ENCODE peak calls at places on chromosomes 4 and X, in four cellular contexts. D is NB4, F is heart left ventricle, I is right lobe of liver. C is an unnamed sample.

GRCh38 chr4:4673070-4673469 is 131.2 kb upstream of the STX18 start:
- DNase-seq in D (peak), F (no peak), I (no peak), C (peak)

GRCh38 chr4:122539861-122540465 is 80.9 kb downstream of the IL21 start:
- DNase-seq in D (peak), F (no peak), I (no peak), C (no peak)

GRCh38 chr4:86775061-86775460 is 74.1 kb downstream of the SLC10A6 start:
- DNase-seq in D (no peak), F (no peak), I (no peak), C (no peak)

GRCh38 chr4:53520114-53520513 is 71.2 kb downstream of the LNX1 start:
- DNase-seq in D (no peak), F (no peak), I (no peak), C (no peak)

GRCh38 chr4:56979674-56980073 is 978 bp downstream of the POLR2B start:
- DNase-seq in D (peak), F (no peak), I (no peak), C (no peak)

GRCh38 chr4:167035390-167035789 is 198.9 kb downstream of the SPOCK3 start:
- DNase-seq in D (no peak), F (no peak), I (no peak), C (no peak)

GRCh38 chrX:123764967-123765871 is 32.4 kb upstream of the THOC2 start:
- DNase-seq in D (peak), F (peak), I (peak), C (peak)

GRCh38 chr4:80005863-80006262 is 67.2 kb downstream of the ANTXR2 start:
- DNase-seq in D (no peak), F (no peak), I (no peak), C (no peak)

GRCh38 chr4:37422102-37422501 is 177.6 kb downstream of the NWD2 start:
- DNase-seq in D (no peak), F (no peak), I (no peak), C (no peak)

GRCh38 chr4:146073517-146073916 is 102.0 kb upstream of the LSM6 start:
- DNase-seq in D (no peak), F (no peak), I (no peak), C (no peak)

GRCh38 chr4:2343476-2343875 is 75.0 kb downstream of the ZFYVE28 start:
- DNase-seq in D (no peak), F (no peak), I (no peak), C (peak)

GRCh38 chr4:26141101-26141830 is 179.5 kb upstream of the RBPJ start:
- DNase-seq in D (no peak), F (no peak), I (no peak), C (no peak)

GRCh38 chr4:26145212-26145611 is 175.6 kb upstream of the RBPJ start:
- DNase-seq in D (no peak), F (no peak), I (no peak), C (no peak)

GRCh38 chr4:26141916-26142638 is 178.7 kb upstream of the RBPJ start:
- DNase-seq in D (peak), F (peak), I (no peak), C (peak)

GRCh38 chr4:26148925-26149324 is 171.9 kb upstream of the RBPJ start:
- DNase-seq in D (no peak), F (no peak), I (no peak), C (no peak)

DNA sequence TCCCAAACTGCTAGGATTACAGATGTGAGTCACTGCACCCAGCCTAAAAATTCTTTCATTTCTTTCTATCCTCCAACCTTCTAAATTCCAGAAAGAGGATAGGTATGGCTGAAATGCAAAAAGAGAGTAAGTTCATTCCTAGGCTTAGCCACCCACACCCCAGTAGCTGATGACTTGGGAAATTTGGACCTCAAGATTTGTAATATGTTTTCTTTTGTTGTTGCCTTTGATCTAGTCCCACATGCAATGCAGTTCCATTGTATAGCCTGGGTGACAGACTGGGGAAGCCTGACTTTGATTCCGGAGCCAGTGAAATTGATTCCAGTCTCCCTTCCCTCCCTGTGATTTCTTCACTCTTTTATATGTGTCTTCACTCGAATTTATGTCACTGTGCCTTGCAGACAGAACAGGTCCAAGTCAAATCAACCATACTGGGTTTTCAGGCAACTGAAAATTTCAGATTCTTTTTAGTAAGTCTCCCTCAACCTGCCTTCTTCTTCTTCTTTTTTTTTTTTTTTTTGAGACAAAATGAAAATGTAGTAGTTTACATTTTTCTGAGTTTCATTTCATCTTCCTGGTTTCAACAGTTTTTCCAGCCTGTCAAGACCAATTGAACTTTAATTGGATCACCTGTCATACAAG is 176.2 kb upstream of the RBPJ start:
- DNase-seq in D (no peak), F (no peak), I (no peak), C (no peak)
- TF ChIP-seq CTCF in D (no peak), F (no peak), I (no peak), C (no peak)

DNA sequence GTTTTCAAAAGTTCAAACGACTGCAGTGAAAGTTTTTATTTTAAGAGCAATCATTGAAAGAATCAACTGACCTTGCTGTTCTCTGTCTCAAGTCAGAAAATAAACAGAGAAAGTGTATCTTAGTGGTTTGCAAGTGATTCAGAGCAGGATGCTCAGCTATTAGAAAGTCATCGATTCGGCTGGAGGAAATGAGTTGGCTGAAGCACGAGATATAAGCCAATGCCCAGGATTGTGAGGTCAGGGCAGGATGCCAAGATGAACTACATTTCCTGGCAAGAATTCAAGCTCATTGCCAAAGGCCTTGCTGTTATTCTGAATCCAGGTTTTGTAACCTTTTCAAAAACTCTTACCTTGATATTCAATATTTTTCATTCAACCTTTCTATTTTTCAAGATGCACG is 541.4 kb upstream of the BOD1L1 start:
- DNase-seq in D (no peak), F (peak), I (peak), C (peak)
- H3K4me3 ChIP-seq in D (no peak), F (no peak), I (no peak), C (no peak)

GRCh38 chr4:109559625-109559982 is 442 bp upstream of the MCUB start:
- DNase-seq in D (no peak), F (peak), I (no peak), C (peak)

GRCh38 chr4:109562457-109563237 is 2.6 kb downstream of the MCUB start:
- DNase-seq in D (no peak), F (no peak), I (no peak), C (no peak)

GRCh38 chr4:109557433-109557832 is 2.6 kb upstream of the MCUB start:
- DNase-seq in D (no peak), F (no peak), I (no peak), C (no peak)

GRCh38 chr4:109560687-109561452 is 824 bp downstream of the MCUB start:
- DNase-seq in D (peak), F (peak), I (no peak), C (peak)

GRCh38 chr4:109559983-109560686 is at the start of gene MCUB:
- DNase-seq in D (peak), F (peak), I (peak), C (peak)
- TF ChIP-seq POLR2A in D (no peak), F (no peak), I (peak), C (no peak)

DNA sequence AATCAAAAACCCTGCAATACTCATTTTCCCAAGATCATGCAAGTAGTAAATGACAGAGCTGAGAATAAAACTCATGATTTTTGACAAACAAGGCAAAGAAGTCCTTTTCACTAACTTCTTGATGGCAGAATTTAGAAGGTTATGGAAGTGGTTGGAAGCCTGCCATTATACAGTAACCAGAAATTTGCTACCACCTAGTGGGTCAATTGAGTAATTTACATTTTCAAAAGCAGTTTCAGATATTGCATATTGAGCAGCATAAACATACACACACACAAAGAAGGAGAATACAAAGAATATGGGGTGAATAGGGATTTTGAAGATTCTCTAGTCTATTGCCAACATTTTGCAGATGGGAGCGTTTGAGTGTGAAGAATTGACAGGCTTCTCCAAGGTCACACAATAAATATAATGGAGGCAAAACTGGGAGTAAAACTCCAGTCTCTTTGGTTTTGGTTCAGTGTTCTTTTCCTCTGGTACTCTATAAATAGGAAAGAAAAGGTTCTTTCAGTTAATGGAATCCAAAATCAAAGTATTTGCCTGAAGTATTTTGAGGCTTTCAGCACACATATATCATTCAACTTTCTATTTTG is 70.2 kb downstream of the GC start:
- DNase-seq in D (peak), F (no peak), I (no peak), C (no peak)
- TF ChIP-seq CTCF in D (no peak), F (peak), I (peak), C (no peak)

GRCh38 chr4:7222521-7222920 is 30.2 kb downstream of the SORCS2 start:
- DNase-seq in D (no peak), F (no peak), I (no peak), C (no peak)

GRCh38 chr4:7217453-7218310 is 25.3 kb downstream of the SORCS2 start:
- DNase-seq in D (no peak), F (no peak), I (peak), C (no peak)

GRCh38 chr4:7214359-7214758 is 22.0 kb downstream of the SORCS2 start:
- DNase-seq in D (no peak), F (no peak), I (no peak), C (no peak)

GRCh38 chr4:7217039-7217438 is 24.7 kb downstream of the SORCS2 start:
- DNase-seq in D (no peak), F (no peak), I (no peak), C (no peak)

DNA sequence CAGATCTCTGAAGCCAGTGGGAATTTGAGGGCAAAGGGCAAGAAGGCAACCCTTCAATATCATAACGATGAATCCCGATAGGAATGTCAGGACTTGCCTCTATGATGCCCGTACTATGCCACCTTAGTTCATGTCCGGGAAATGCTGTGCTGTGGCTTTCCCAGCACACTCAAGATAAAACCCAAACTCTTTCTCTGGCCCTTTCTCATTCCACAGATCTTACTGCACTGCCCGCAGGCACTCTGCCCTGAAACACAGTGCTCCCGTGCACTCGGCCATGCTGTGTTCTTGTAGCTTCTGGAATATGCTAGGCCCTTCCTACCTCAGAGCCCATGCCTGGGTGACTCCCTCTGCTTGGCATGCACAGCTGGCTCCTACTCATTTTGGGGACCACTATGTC is 26.3 kb downstream of the SORCS2 start:
- DNase-seq in D (no peak), F (peak), I (no peak), C (no peak)
- H3K4me3 ChIP-seq in D (no peak), F (no peak), I (no peak), C (no peak)

DNA sequence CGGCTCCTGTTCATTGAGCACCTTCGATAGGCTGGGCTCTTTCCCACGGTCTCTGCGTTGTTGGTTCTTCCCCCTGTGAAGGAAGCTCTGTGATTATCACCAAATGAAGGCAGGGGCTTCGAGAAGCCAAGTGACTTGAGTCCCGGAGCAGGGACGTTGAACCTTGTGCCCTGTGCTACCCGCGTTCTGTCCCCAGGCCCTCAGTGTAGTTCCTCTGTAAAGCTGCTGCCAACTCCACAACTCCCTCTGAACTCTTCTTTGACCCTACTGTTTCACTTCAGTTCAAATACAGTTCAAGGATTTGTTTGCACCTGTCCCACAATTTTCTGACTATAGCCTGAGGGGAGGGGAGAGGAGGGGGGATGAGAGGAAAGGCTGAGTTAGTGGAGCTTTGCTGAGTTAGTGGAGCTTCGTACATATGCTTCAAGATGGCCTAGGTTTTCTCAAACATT is 630 bp upstream of the PHF8 start:
- DNase-seq in D (no peak), F (no peak), I (no peak), C (no peak)
- TF ChIP-seq POLR2A in D (peak), F (no peak), I (no peak), C (no peak)

GRCh38 chr4:6548201-6548881 is 26.6 kb upstream of the MAN2B2 start:
- DNase-seq in D (peak), F (peak), I (no peak), C (no peak)
- TF ChIP-seq CTCF in D (peak), F (peak), I (no peak), C (no peak)

C was measured in lower leg skin.